ENCODE peak calls at places on chromosomes 13 and 19, in seven cellular contexts. L, F, R, M, P, X and T are unnamed samples.

GRCh38 chr19:13962738-13963602 is 10.7 kb downstream of the DCAF15 start:
- DNase-seq in F (peak; percentile 76), R (no peak), X (no peak), L (no peak), P (peak; percentile 46), M (no peak), T (peak; percentile 73)

GRCh38 chr19:49758292-49758691 is 4.8 kb downstream of the TSKS start:
- DNase-seq in R (no peak), X (no peak), L (no peak), P (peak; percentile 68), F (no peak), M (no peak), T (no peak)

GRCh38 chr19:10952809-10953208 is 8.0 kb upstream of the SMARCA4 start:
- DNase-seq in R (no peak), L (no peak), M (no peak), X (peak; percentile 89), P (no peak), F (no peak), T (no peak)

GRCh38 chr19:11496391-11497163 is 9.1 kb downstream of the ZNF653 start:
- DNase-seq in X (peak; percentile 72), R (peak; percentile 64), F (peak; percentile 64), L (peak; percentile 51), M (no peak), P (peak; percentile 85), T (peak; percentile 73)

GRCh38 chr13:39462456-39462855 is 140.5 kb downstream of the LHFPL6 start:
- DNase-seq in X (no peak), L (no peak), P (peak; percentile 71), F (no peak), R (no peak), M (no peak), T (peak; percentile 66)

GRCh38 chr19:39347332-39348227 is 5.4 kb downstream of the SAMD4B start:
- DNase-seq in R (no peak), P (no peak), M (no peak), L (no peak), F (no peak), X (no peak), T (peak; percentile 11)

GRCh38 chr13:22839554-22840286 is 341.1 kb upstream of the SGCG start:
- DNase-seq in P (no peak), F (no peak), L (no peak), R (no peak), M (no peak), X (no peak), T (no peak)

GRCh38 chr19:8028951-8029491 is 23.5 kb upstream of the CCL25 start:
- DNase-seq in X (no peak), R (no peak), P (peak; percentile 62), F (no peak), M (no peak), L (peak; percentile 33), T (peak; percentile 69)

GRCh38 chr13:19117913-19118739 is 63.5 kb downstream of the TUBA3C start:
- DNase-seq in R (no peak), F (no peak), X (no peak), P (no peak), L (no peak), M (no peak), T (no peak)

GRCh38 chr13:62387642-62388041 is 972.0 kb upstream of the PCDH20 start:
- DNase-seq in X (no peak), L (no peak), P (peak; percentile 1), F (no peak), M (no peak), R (no peak), T (no peak)
- TF ChIP-seq CTCF in X (no peak), L (peak; percentile 65), P (no peak), F (no peak), M (peak; percentile 26), R (no peak), T (no peak)

GRCh38 chr13:48356750-48357149 is 53.2 kb downstream of the RB1 start:
- DNase-seq in X (no peak), P (no peak), R (no peak), M (no peak), L (no peak), F (no peak), T (no peak)
- TF ChIP-seq CTCF in X (no peak), P (no peak), R (no peak), M (no peak), L (no peak), F (no peak), T (no peak)

GRCh38 chr13:101150998-101151397 is 265.3 kb downstream of the NALCN start:
- DNase-seq in F (no peak), L (no peak), M (no peak), R (no peak), X (no peak), P (no peak), T (peak; percentile 3)

GRCh38 chr13:101144808-101145419 is 271.4 kb downstream of the NALCN start:
- DNase-seq in F (no peak), R (no peak), L (no peak), M (no peak), X (no peak), P (peak; percentile 73), T (peak; percentile 73)

GRCh38 chr13:101146101-101146898 is 270.0 kb downstream of the NALCN start:
- DNase-seq in M (no peak), X (no peak), R (no peak), P (no peak), L (no peak), F (no peak), T (no peak)

GRCh38 chr13:101152184-101152583 is 264.1 kb downstream of the NALCN start:
- DNase-seq in L (no peak), X (no peak), P (no peak), M (no peak), R (no peak), F (no peak), T (no peak)

DNA sequence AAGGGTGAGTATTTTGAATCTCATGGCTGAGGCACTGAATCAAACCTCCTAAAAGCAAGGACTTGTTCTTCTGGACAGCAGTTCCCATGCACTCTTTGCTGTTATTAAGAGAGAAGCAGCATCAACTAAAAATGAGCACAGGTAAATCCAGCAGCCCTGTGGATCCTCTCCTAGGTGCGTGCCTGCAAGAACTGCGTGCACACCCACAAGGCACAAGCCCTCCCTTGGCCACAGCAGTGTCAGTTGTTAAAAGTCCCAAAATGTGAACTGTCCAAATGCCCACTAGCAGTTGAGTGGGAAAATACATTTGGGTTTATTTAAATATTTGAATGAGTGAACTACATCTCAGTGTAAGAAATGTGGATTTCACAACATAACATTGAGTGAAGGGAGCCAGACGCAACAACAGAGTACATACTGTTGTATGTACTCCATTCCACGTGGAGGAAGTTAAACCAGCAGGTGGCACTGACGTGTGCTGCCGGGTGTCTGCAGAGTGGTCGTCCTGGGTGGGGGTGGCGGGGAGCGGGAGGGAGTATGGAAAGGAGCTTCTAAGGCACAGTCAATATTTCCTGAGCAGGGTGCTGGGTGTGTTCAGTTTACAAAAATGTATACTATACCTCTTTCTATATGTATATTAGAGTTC is 266.4 kb downstream of the NALCN start:
- DNase-seq in F (no peak), L (no peak), X (no peak), M (no peak), P (peak; percentile 30), R (no peak), T (peak; percentile 28)
- TF ChIP-seq CTCF in F (no peak), L (peak; percentile 43), X (no peak), M (peak; percentile 13), P (peak; percentile 48), R (peak; percentile 13), T (peak; percentile 24)

DNA sequence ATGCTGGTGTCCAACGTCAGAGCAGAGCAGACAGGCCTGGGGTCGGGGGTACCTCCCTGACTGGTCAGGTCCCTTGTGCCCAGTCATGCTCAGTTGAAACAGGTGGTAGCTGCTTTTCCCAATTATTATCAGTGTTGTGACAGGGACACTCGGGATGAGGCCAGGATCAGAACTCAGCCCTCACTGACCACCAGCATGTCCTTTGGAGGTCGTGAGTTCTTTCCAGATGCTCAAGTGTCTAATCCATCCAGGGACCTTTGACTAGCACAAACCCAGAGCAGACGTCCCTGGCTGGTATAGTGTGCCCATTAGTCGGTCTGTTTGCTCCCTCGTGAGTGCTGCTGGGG is 22.4 kb downstream of the MAU2 start:
- DNase-seq in L (no peak), R (no peak), M (no peak), X (no peak), F (no peak), P (no peak), T (no peak)
- TF ChIP-seq CTCF in L (peak; percentile 1), R (peak; percentile 4), M (no peak), X (no peak), F (no peak), P (no peak), T (no peak)

GRCh38 chr19:33310606-33311325 is 8.4 kb upstream of the CEBPA start:
- DNase-seq in R (no peak), M (no peak), L (no peak), P (no peak), X (peak; percentile 71), F (no peak), T (no peak)
- TF ChIP-seq CTCF in R (no peak), M (no peak), L (no peak), P (no peak), X (no peak), F (no peak), T (no peak)

GRCh38 chr13:109693213-109693612 is 93.2 kb downstream of the IRS2 start:
- DNase-seq in X (no peak), L (no peak), F (no peak), P (no peak), M (no peak), R (no peak), T (no peak)

GRCh38 chr13:109698779-109699178 is 87.6 kb downstream of the IRS2 start:
- DNase-seq in L (no peak), R (no peak), P (peak; percentile 63), X (no peak), M (no peak), F (no peak), T (peak; percentile 70)

GRCh38 chr13:109694972-109695371 is 91.4 kb downstream of the IRS2 start:
- DNase-seq in R (no peak), X (no peak), L (no peak), F (no peak), P (no peak), M (no peak), T (no peak)

GRCh38 chr13:109697936-109698335 is 88.4 kb downstream of the IRS2 start:
- DNase-seq in X (no peak), M (no peak), P (no peak), F (no peak), L (no peak), R (no peak), T (no peak)

GRCh38 chr13:109695402-109696190 is 90.8 kb downstream of the IRS2 start:
- DNase-seq in M (no peak), L (no peak), P (no peak), F (no peak), R (no peak), X (no peak), T (no peak)
- TF ChIP-seq CTCF in M (no peak), L (no peak), P (no peak), F (no peak), R (no peak), X (no peak), T (no peak)

DNA sequence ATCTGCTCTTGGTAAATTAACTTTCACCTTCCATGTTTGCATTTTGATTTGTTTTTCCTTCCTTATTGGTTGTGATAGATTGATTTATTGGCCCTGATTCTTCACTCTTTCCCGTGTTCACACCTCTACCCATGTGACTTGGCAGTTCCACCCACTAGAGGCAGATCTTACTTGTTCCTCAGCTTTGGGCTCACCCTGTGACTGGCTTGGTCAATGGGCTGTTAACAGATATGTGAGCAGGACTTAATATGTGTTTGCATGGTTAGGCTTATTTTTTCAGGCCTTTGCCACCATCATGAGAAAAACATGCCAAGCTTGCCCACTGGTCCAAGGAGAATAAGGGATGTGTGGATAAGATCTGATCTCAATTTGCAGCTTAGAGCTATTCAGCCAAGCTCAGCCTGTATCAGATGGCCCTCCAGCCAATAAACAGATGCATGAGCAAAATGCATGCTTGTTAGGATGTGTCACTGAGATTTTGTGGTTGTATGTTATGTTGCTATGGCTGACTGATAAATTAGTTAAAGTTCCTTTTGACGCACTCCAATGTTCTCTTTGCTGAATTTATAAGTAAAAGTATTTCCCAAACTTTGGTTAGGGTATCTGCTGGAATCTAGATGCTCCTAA is 48.0 kb downstream of the RGCC start:
- DNase-seq in R (no peak), F (no peak), M (no peak), L (no peak), P (peak; percentile 83), X (no peak), T (peak; percentile 86)
- TF ChIP-seq CTCF in R (no peak), F (no peak), M (no peak), L (no peak), P (no peak), X (no peak), T (no peak)